ENCODE peak calls at places on chromosome 21, in six cellular contexts. One of them, this sample, is unnamed. For H3K27me3, the result is how much of the 10 kb centered on the place peaks cover.

GRCh38 chr21:32645261-32646182 is 33.3 kb upstream of the CFAP298 start:
- DNase-seq in hepatocyte: peak
- DNase-seq in left lung: no peak
- DNase-seq in adrenal gland: no peak
- DNase-seq in HepG2: no peak
- DNase-seq in RWPE2: no peak
- DNase-seq in this sample: no peak

GRCh38 chr21:41777934-41778815 is 11.3 kb upstream of the RIPK4 start:
- DNase-seq in hepatocyte: peak
- DNase-seq in adrenal gland: peak
- DNase-seq in RWPE2: peak
- DNase-seq in HepG2: peak
- DNase-seq in left lung: peak
- DNase-seq in this sample: no peak

GRCh38 chr21:29676395-29676794 is 263.4 kb downstream of the GRIK1 start:
- DNase-seq in left lung: no peak
- DNase-seq in RWPE2: no peak
- DNase-seq in adrenal gland: no peak
- DNase-seq in hepatocyte: no peak
- DNase-seq in HepG2: no peak
- DNase-seq in this sample: no peak

GRCh38 chr21:29215709-29216108 is 83.0 kb upstream of the BACH1 start:
- DNase-seq in adrenal gland: no peak
- DNase-seq in HepG2: no peak
- DNase-seq in hepatocyte: no peak
- DNase-seq in left lung: no peak
- DNase-seq in RWPE2: no peak
- DNase-seq in this sample: no peak

GRCh38 chr21:25563399-25564116 is 43.7 kb downstream of the MRPL39 start:
- DNase-seq in left lung: no peak
- DNase-seq in hepatocyte: no peak
- DNase-seq in adrenal gland: no peak
- DNase-seq in HepG2: no peak
- DNase-seq in RWPE2: no peak
- DNase-seq in this sample: no peak

GRCh38 chr21:15326032-15326867 is 261.4 kb upstream of the NRIP1 start:
- DNase-seq in RWPE2: no peak
- DNase-seq in left lung: no peak
- DNase-seq in hepatocyte: no peak
- DNase-seq in HepG2: no peak
- DNase-seq in adrenal gland: no peak
- DNase-seq in this sample: no peak

GRCh38 chr21:40615503-40616376 is 231.2 kb downstream of the DSCAM start:
- DNase-seq in hepatocyte: peak
- DNase-seq in adrenal gland: no peak
- DNase-seq in left lung: no peak
- DNase-seq in HepG2: no peak
- DNase-seq in RWPE2: no peak
- DNase-seq in this sample: no peak

GRCh38 chr21:16116067-16116466 is 386.3 kb downstream of the USP25 start:
- DNase-seq in HepG2: no peak
- DNase-seq in hepatocyte: no peak
- DNase-seq in adrenal gland: no peak
- DNase-seq in RWPE2: no peak
- DNase-seq in left lung: no peak
- DNase-seq in this sample: no peak

GRCh38 chr21:31347435-31348032 is 3.5 kb upstream of the TIAM1 start:
- DNase-seq in left lung: no peak
- DNase-seq in hepatocyte: peak
- DNase-seq in adrenal gland: no peak
- DNase-seq in RWPE2: no peak
- DNase-seq in HepG2: peak
- DNase-seq in this sample: no peak

GRCh38 chr21:17491716-17492414 is 21.0 kb upstream of the CXADR start:
- DNase-seq in adrenal gland: peak
- DNase-seq in left lung: peak
- DNase-seq in HepG2: no peak
- DNase-seq in RWPE2: no peak
- DNase-seq in hepatocyte: peak
- DNase-seq in this sample: no peak

GRCh38 chr21:42524341-42525227 is 10.9 kb downstream of the SLC37A1 start:
- DNase-seq in hepatocyte: peak
- DNase-seq in RWPE2: no peak
- DNase-seq in HepG2: peak
- DNase-seq in adrenal gland: no peak
- DNase-seq in left lung: peak
- DNase-seq in this sample: peak

GRCh38 chr21:37233551-37234146 is 33.5 kb downstream of the VPS26C start:
- DNase-seq in HepG2: no peak
- DNase-seq in hepatocyte: no peak
- DNase-seq in adrenal gland: no peak
- DNase-seq in RWPE2: no peak
- DNase-seq in left lung: no peak
- DNase-seq in this sample: no peak

GRCh38 chr21:31557421-31557955 is 102.0 kb upstream of the SOD1 start:
- DNase-seq in HepG2: no peak
- DNase-seq in hepatocyte: peak
- DNase-seq in left lung: no peak
- DNase-seq in adrenal gland: no peak
- DNase-seq in RWPE2: no peak
- DNase-seq in this sample: peak

GRCh38 chr21:28867401-28867800 is 125.3 kb downstream of the LTN1 start:
- DNase-seq in adrenal gland: no peak
- DNase-seq in hepatocyte: no peak
- DNase-seq in RWPE2: no peak
- DNase-seq in left lung: no peak
- DNase-seq in HepG2: no peak
- DNase-seq in this sample: no peak

GRCh38 chr21:16945580-16945979 is 567.3 kb upstream of the CXADR start:
- DNase-seq in HepG2: no peak
- DNase-seq in left lung: no peak
- DNase-seq in hepatocyte: no peak
- DNase-seq in RWPE2: no peak
- DNase-seq in adrenal gland: no peak
- DNase-seq in this sample: no peak

GRCh38 chr21:33029975-33030461 is 4.3 kb downstream of the OLIG2 start:
- DNase-seq in HepG2: no peak
- DNase-seq in hepatocyte: no peak
- DNase-seq in left lung: no peak
- DNase-seq in adrenal gland: no peak
- DNase-seq in RWPE2: no peak
- DNase-seq in this sample: no peak

GRCh38 chr21:41360072-41360821 is 1.6 kb upstream of the MX2 start:
- DNase-seq in left lung: no peak
- DNase-seq in hepatocyte: no peak
- DNase-seq in RWPE2: no peak
- DNase-seq in HepG2: peak
- DNase-seq in adrenal gland: no peak
- DNase-seq in this sample: no peak

GRCh38 chr21:41497008-41497407 is 10.9 kb downstream of the TMPRSS2 start:
- DNase-seq in left lung: no peak
- DNase-seq in HepG2: peak
- DNase-seq in RWPE2: no peak
- DNase-seq in adrenal gland: no peak
- DNase-seq in hepatocyte: peak
- DNase-seq in this sample: no peak

GRCh38 chr21:27129215-27129614 is 162.3 kb upstream of the ADAMTS5 start:
- DNase-seq in HepG2: no peak
- DNase-seq in RWPE2: no peak
- DNase-seq in hepatocyte: no peak
- DNase-seq in left lung: no peak
- DNase-seq in adrenal gland: no peak
- DNase-seq in this sample: no peak

GRCh38 chr21:31222142-31222541 is 121.9 kb downstream of the TIAM1 start:
- DNase-seq in left lung: no peak
- DNase-seq in adrenal gland: no peak
- DNase-seq in hepatocyte: no peak
- DNase-seq in RWPE2: no peak
- DNase-seq in HepG2: no peak
- DNase-seq in this sample: no peak

GRCh38 chr21:42704861-42705260 is 51.4 kb downstream of the PDE9A start:
- DNase-seq in hepatocyte: no peak
- DNase-seq in HepG2: no peak
- DNase-seq in RWPE2: no peak
- DNase-seq in adrenal gland: no peak
- DNase-seq in left lung: no peak
- DNase-seq in this sample: no peak

GRCh38 chr21:15139881-15140280 is 75.1 kb upstream of the NRIP1 start:
- DNase-seq in adrenal gland: no peak
- DNase-seq in HepG2: no peak
- DNase-seq in left lung: no peak
- DNase-seq in RWPE2: no peak
- DNase-seq in hepatocyte: no peak
- DNase-seq in this sample: no peak

DNA sequence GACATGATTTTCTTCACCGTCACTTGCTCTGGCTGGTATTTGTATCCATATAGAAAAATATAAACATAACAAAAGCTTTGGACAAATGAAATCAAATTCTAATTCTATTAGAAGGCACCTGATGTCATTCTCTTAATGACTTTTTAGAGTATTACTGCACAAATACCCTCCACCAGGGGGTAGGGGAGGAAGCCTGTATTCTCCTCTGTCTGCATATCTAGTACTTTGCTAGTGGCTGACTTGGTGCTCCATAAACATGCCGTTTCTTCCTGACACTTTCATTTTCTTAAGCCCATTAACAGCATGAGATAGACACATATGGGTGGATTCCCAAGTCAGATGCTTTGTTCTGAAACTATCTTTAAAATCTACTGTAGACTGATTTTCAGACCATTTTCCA is 20.6 kb upstream of the KCNJ15 start:
- DNase-seq in adrenal gland: no peak
- DNase-seq in RWPE2: no peak
- DNase-seq in hepatocyte: no peak
- DNase-seq in left lung: no peak
- DNase-seq in HepG2: no peak
- DNase-seq in this sample: no peak
- TF ChIP-seq CTCF in adrenal gland: no peak
- TF ChIP-seq CTCF in RWPE2: peak
- TF ChIP-seq CTCF in hepatocyte: no peak
- TF ChIP-seq CTCF in left lung: peak
- TF ChIP-seq CTCF in HepG2: no peak
- TF ChIP-seq CTCF in this sample: no peak

GRCh38 chr21:44079846-44080245 is 27.4 kb upstream of the PWP2 start:
- DNase-seq in adrenal gland: no peak
- DNase-seq in HepG2: no peak
- DNase-seq in left lung: no peak
- DNase-seq in hepatocyte: no peak
- DNase-seq in RWPE2: no peak
- DNase-seq in this sample: no peak
- H3K4me3 ChIP-seq in adrenal gland: no peak
- H3K4me3 ChIP-seq in HepG2: no peak
- H3K4me3 ChIP-seq in left lung: no peak
- H3K4me3 ChIP-seq in hepatocyte: no peak
- H3K4me3 ChIP-seq in RWPE2: no peak
- H3K4me3 ChIP-seq in this sample: no peak

GRCh38 chr21:23131177-23131576 is 2133.0 kb downstream of the NCAM2 start:
- DNase-seq in RWPE2: no peak
- DNase-seq in adrenal gland: no peak
- DNase-seq in left lung: no peak
- DNase-seq in hepatocyte: no peak
- DNase-seq in HepG2: no peak
- DNase-seq in this sample: no peak

GRCh38 chr21:23130308-23130707 is 2132.1 kb downstream of the NCAM2 start:
- DNase-seq in hepatocyte: no peak
- DNase-seq in RWPE2: no peak
- DNase-seq in HepG2: no peak
- DNase-seq in left lung: no peak
- DNase-seq in adrenal gland: no peak
- DNase-seq in this sample: no peak

DNA sequence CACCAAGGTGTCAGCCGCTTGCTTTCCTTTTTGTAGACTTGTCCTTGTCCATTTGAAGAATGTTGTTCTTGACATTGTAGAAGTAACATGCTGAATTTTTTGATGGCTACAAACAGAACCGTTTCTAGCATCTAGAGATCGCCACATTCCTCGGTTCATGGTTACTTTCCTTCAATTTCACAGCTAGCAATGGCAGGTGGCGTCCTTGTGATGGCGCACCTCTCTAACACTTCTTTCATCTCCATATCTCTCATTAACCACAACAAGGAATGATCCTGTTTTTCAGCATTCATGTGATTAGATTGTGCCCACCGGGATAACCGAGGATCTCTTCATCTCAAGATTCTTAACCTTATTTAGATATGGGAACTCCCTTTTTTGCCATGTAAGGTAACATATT is 2129.8 kb downstream of the NCAM2 start:
- DNase-seq in adrenal gland: no peak
- DNase-seq in left lung: no peak
- DNase-seq in RWPE2: no peak
- DNase-seq in hepatocyte: no peak
- DNase-seq in HepG2: no peak
- DNase-seq in this sample: no peak
- H3K27me3 ChIP-seq in adrenal gland: under half
- H3K27me3 ChIP-seq in left lung: under half
- H3K27me3 ChIP-seq in RWPE2: under half
- H3K27me3 ChIP-seq in hepatocyte: under half
- H3K27me3 ChIP-seq in HepG2: under half
- H3K27me3 ChIP-seq in this sample: under half

DNA sequence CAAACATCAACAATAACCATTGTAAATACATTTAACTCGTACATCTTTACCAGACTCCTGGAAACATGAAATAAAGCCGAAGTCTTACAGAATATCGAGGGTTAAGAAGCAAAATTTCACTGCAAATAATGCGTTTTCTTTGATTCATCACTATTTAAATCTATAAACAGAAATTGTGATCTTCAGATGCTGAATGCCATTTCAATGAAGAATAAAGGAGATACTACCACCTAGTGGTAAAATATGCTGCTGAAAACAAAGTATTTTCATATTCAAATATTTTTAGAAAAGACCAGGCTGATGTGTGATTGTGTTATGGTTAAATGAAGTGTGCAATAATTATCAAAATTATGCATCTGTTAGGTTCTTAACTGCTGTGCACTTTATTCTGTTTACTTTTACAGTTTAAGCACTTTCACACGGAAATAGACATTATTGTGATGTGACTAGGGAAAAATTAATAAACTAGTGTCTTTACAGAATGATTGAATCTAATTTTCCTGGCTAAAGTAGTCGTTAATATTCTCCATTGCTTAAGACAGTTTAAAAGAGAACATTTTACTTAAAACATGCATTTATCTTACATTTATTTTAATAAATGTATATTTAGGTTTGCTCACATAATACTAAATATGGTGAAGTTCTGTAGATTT is 1093.1 kb downstream of the MRPL39 start:
- DNase-seq in adrenal gland: no peak
- DNase-seq in left lung: no peak
- DNase-seq in HepG2: no peak
- DNase-seq in RWPE2: no peak
- DNase-seq in hepatocyte: no peak
- DNase-seq in this sample: no peak
- TF ChIP-seq CTCF in adrenal gland: peak
- TF ChIP-seq CTCF in left lung: peak
- TF ChIP-seq CTCF in HepG2: no peak
- TF ChIP-seq CTCF in RWPE2: peak
- TF ChIP-seq CTCF in hepatocyte: peak
- TF ChIP-seq CTCF in this sample: peak

This sample was measured in GM06990.